ENCODE peak calls at places on chromosomes 5 and 9, in ten cellular contexts. One of them, this sample, is unnamed.

GRCh38 chr9:112487008-112487798 is 576 bp downstream of the KIAA1958 start:
- DNase-seq in SK-N-SH: peak
- DNase-seq in heart right ventricle: peak
- DNase-seq in AG04450: no peak
- DNase-seq in transverse colon: peak
- DNase-seq in iPS DF 6.9: no peak
- DNase-seq in keratinocyte: no peak
- DNase-seq in pancreas: peak
- DNase-seq in SJSA1: peak
- DNase-seq in cardiac muscle cell: peak
- DNase-seq in this sample: no peak

GRCh38 chr5:142547445-142548374 is 138.2 kb downstream of the FGF1 start:
- DNase-seq in SK-N-SH: no peak
- DNase-seq in heart right ventricle: no peak
- DNase-seq in AG04450: no peak
- DNase-seq in transverse colon: no peak
- DNase-seq in iPS DF 6.9: no peak
- DNase-seq in keratinocyte: no peak
- DNase-seq in pancreas: no peak
- DNase-seq in SJSA1: no peak
- DNase-seq in cardiac muscle cell: no peak
- DNase-seq in this sample: no peak

GRCh38 chr5:173204185-173204979 is 30.6 kb downstream of the NKX2-5 start:
- DNase-seq in SK-N-SH: no peak
- DNase-seq in heart right ventricle: no peak
- DNase-seq in AG04450: no peak
- DNase-seq in transverse colon: no peak
- DNase-seq in iPS DF 6.9: no peak
- DNase-seq in keratinocyte: no peak
- DNase-seq in pancreas: no peak
- DNase-seq in SJSA1: no peak
- DNase-seq in cardiac muscle cell: peak
- DNase-seq in this sample: no peak

GRCh38 chr9:111838439-111838838 is 43.7 kb upstream of the SHOC1 start:
- DNase-seq in SK-N-SH: no peak
- DNase-seq in heart right ventricle: no peak
- DNase-seq in AG04450: no peak
- DNase-seq in transverse colon: no peak
- DNase-seq in iPS DF 6.9: no peak
- DNase-seq in keratinocyte: no peak
- DNase-seq in pancreas: no peak
- DNase-seq in SJSA1: no peak
- DNase-seq in cardiac muscle cell: no peak
- DNase-seq in this sample: no peak

GRCh38 chr5:124252094-124252750 is 494.2 kb downstream of the ZNF608 start:
- DNase-seq in SK-N-SH: peak
- DNase-seq in heart right ventricle: no peak
- DNase-seq in AG04450: no peak
- DNase-seq in transverse colon: no peak
- DNase-seq in iPS DF 6.9: no peak
- DNase-seq in keratinocyte: no peak
- DNase-seq in pancreas: no peak
- DNase-seq in SJSA1: no peak
- DNase-seq in cardiac muscle cell: peak
- DNase-seq in this sample: no peak

GRCh38 chr9:20358201-20358600 is 264.1 kb downstream of the MLLT3 start:
- DNase-seq in SK-N-SH: no peak
- DNase-seq in heart right ventricle: no peak
- DNase-seq in AG04450: no peak
- DNase-seq in transverse colon: no peak
- DNase-seq in iPS DF 6.9: no peak
- DNase-seq in keratinocyte: peak
- DNase-seq in pancreas: no peak
- DNase-seq in SJSA1: no peak
- DNase-seq in cardiac muscle cell: peak
- DNase-seq in this sample: peak

GRCh38 chr5:7991125-7991821 is 122.3 kb downstream of the MTRR start:
- DNase-seq in SK-N-SH: peak
- DNase-seq in heart right ventricle: no peak
- DNase-seq in AG04450: no peak
- DNase-seq in transverse colon: no peak
- DNase-seq in iPS DF 6.9: peak
- DNase-seq in keratinocyte: no peak
- DNase-seq in pancreas: no peak
- DNase-seq in SJSA1: no peak
- DNase-seq in cardiac muscle cell: no peak
- DNase-seq in this sample: no peak

GRCh38 chr5:179494774-179495173 is 55.6 kb upstream of the RUFY1 start:
- DNase-seq in SK-N-SH: no peak
- DNase-seq in heart right ventricle: no peak
- DNase-seq in AG04450: no peak
- DNase-seq in transverse colon: no peak
- DNase-seq in iPS DF 6.9: no peak
- DNase-seq in keratinocyte: no peak
- DNase-seq in pancreas: no peak
- DNase-seq in SJSA1: no peak
- DNase-seq in cardiac muscle cell: no peak
- DNase-seq in this sample: no peak

GRCh38 chr5:7078901-7079300 is 317.0 kb upstream of the ADCY2 start:
- DNase-seq in SK-N-SH: peak
- DNase-seq in heart right ventricle: no peak
- DNase-seq in AG04450: no peak
- DNase-seq in transverse colon: no peak
- DNase-seq in iPS DF 6.9: peak
- DNase-seq in keratinocyte: no peak
- DNase-seq in pancreas: no peak
- DNase-seq in SJSA1: no peak
- DNase-seq in cardiac muscle cell: no peak
- DNase-seq in this sample: no peak

GRCh38 chr5:32600057-32600622 is 14.8 kb downstream of the SUB1 start:
- DNase-seq in SK-N-SH: no peak
- DNase-seq in heart right ventricle: peak
- DNase-seq in AG04450: peak
- DNase-seq in transverse colon: no peak
- DNase-seq in iPS DF 6.9: no peak
- DNase-seq in keratinocyte: no peak
- DNase-seq in pancreas: no peak
- DNase-seq in SJSA1: peak
- DNase-seq in cardiac muscle cell: peak
- DNase-seq in this sample: no peak

GRCh38 chr5:32597046-32597629 is 11.8 kb downstream of the SUB1 start:
- DNase-seq in SK-N-SH: no peak
- DNase-seq in heart right ventricle: no peak
- DNase-seq in AG04450: no peak
- DNase-seq in transverse colon: no peak
- DNase-seq in iPS DF 6.9: no peak
- DNase-seq in keratinocyte: no peak
- DNase-seq in pancreas: no peak
- DNase-seq in SJSA1: no peak
- DNase-seq in cardiac muscle cell: no peak
- DNase-seq in this sample: no peak

GRCh38 chr5:32598270-32598937 is 13.0 kb downstream of the SUB1 start:
- DNase-seq in SK-N-SH: no peak
- DNase-seq in heart right ventricle: no peak
- DNase-seq in AG04450: no peak
- DNase-seq in transverse colon: no peak
- DNase-seq in iPS DF 6.9: no peak
- DNase-seq in keratinocyte: no peak
- DNase-seq in pancreas: no peak
- DNase-seq in SJSA1: no peak
- DNase-seq in cardiac muscle cell: no peak
- DNase-seq in this sample: no peak

GRCh38 chr5:32601623-32602295 is 16.4 kb downstream of the SUB1 start:
- DNase-seq in SK-N-SH: no peak
- DNase-seq in heart right ventricle: no peak
- DNase-seq in AG04450: no peak
- DNase-seq in transverse colon: no peak
- DNase-seq in iPS DF 6.9: no peak
- DNase-seq in keratinocyte: no peak
- DNase-seq in pancreas: no peak
- DNase-seq in SJSA1: no peak
- DNase-seq in cardiac muscle cell: no peak
- DNase-seq in this sample: no peak

GRCh38 chr5:32598997-32599549 is 13.7 kb downstream of the SUB1 start:
- DNase-seq in SK-N-SH: no peak
- DNase-seq in heart right ventricle: no peak
- DNase-seq in AG04450: no peak
- DNase-seq in transverse colon: no peak
- DNase-seq in iPS DF 6.9: no peak
- DNase-seq in keratinocyte: no peak
- DNase-seq in pancreas: no peak
- DNase-seq in SJSA1: no peak
- DNase-seq in cardiac muscle cell: no peak
- DNase-seq in this sample: no peak
- H3K27ac ChIP-seq in SK-N-SH: peak
- H3K27ac ChIP-seq in heart right ventricle: peak
- H3K27ac ChIP-seq in AG04450: no peak
- H3K27ac ChIP-seq in transverse colon: peak
- H3K27ac ChIP-seq in iPS DF 6.9: no peak
- H3K27ac ChIP-seq in keratinocyte: no peak
- H3K27ac ChIP-seq in pancreas: no peak
- H3K27ac ChIP-seq in SJSA1: peak
- H3K27ac ChIP-seq in cardiac muscle cell: no peak
- H3K27ac ChIP-seq in this sample: no peak

DNA sequence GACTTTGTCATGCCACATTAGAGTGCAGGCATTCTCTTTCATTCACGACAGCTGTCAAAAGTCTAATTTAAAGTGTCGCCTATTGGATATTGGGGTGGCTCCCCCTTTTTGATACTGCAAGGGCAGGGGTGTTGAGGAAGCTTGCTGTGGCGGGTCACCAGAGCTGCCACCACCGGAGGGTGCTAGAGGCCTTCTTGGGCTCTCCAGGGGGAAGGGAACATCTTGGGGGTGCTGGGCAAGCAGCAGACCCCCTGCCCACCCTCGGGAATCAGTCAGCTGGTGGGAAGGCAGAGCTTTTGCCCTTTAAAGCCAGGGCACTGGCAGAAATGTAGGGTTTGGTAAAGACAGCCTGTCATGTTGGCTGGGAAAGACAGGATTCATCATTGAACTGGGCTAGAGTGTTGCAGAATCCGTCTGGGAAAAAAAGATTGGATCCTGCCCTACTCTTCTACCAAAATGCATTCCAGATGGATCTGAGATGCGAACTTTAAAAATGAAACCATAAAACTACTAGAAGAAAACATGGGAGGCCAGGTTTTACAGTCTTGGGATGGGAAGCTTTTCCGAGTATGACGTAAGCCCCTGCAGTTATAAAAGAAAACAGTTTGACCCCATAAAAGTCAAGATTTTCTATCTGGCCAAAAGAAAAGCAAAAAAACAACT is 22.3 kb downstream of the COL5A1 start:
- DNase-seq in SK-N-SH: no peak
- DNase-seq in heart right ventricle: no peak
- DNase-seq in AG04450: no peak
- DNase-seq in transverse colon: no peak
- DNase-seq in iPS DF 6.9: no peak
- DNase-seq in keratinocyte: no peak
- DNase-seq in pancreas: no peak
- DNase-seq in SJSA1: no peak
- DNase-seq in cardiac muscle cell: no peak
- DNase-seq in this sample: no peak
- H3K27ac ChIP-seq in SK-N-SH: peak
- H3K27ac ChIP-seq in heart right ventricle: no peak
- H3K27ac ChIP-seq in AG04450: peak
- H3K27ac ChIP-seq in transverse colon: peak
- H3K27ac ChIP-seq in iPS DF 6.9: no peak
- H3K27ac ChIP-seq in keratinocyte: no peak
- H3K27ac ChIP-seq in pancreas: no peak
- H3K27ac ChIP-seq in SJSA1: no peak
- H3K27ac ChIP-seq in cardiac muscle cell: peak
- H3K27ac ChIP-seq in this sample: no peak

DNA sequence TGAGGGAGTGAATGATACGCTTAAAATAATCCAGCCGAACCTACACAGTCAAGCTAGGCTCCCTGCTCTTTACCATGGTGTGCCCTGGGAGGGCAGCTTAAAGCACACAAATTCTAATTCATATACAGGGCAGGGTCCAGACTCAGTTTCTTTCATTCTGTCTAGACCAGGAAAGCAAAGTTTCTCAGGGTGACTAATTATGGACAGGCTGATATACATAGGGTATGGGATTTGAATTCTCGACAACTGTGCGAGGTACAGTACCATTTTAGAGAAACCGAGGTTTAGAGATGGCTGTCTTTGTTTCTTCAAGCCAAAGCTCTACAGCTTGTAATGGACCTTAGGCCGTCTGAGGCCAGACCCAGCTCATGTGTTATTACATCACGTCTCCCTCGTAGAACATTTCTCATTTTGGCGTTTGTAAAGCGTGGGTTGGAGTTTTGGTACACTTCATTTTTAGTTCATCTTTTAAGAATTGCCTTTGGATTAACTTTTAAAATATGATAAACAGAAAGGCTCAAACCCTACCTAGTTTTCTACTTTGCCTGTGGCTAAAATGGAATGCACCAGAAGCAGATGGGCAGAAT is 2.8 kb downstream of the PTGER4 start:
- DNase-seq in SK-N-SH: no peak
- DNase-seq in heart right ventricle: no peak
- DNase-seq in AG04450: no peak
- DNase-seq in transverse colon: no peak
- DNase-seq in iPS DF 6.9: no peak
- DNase-seq in keratinocyte: no peak
- DNase-seq in pancreas: no peak
- DNase-seq in SJSA1: no peak
- DNase-seq in cardiac muscle cell: no peak
- DNase-seq in this sample: no peak
- H3K27ac ChIP-seq in SK-N-SH: no peak
- H3K27ac ChIP-seq in heart right ventricle: peak
- H3K27ac ChIP-seq in AG04450: no peak
- H3K27ac ChIP-seq in transverse colon: peak
- H3K27ac ChIP-seq in iPS DF 6.9: no peak
- H3K27ac ChIP-seq in keratinocyte: peak
- H3K27ac ChIP-seq in pancreas: peak
- H3K27ac ChIP-seq in SJSA1: no peak
- H3K27ac ChIP-seq in cardiac muscle cell: no peak
- H3K27ac ChIP-seq in this sample: no peak

DNA sequence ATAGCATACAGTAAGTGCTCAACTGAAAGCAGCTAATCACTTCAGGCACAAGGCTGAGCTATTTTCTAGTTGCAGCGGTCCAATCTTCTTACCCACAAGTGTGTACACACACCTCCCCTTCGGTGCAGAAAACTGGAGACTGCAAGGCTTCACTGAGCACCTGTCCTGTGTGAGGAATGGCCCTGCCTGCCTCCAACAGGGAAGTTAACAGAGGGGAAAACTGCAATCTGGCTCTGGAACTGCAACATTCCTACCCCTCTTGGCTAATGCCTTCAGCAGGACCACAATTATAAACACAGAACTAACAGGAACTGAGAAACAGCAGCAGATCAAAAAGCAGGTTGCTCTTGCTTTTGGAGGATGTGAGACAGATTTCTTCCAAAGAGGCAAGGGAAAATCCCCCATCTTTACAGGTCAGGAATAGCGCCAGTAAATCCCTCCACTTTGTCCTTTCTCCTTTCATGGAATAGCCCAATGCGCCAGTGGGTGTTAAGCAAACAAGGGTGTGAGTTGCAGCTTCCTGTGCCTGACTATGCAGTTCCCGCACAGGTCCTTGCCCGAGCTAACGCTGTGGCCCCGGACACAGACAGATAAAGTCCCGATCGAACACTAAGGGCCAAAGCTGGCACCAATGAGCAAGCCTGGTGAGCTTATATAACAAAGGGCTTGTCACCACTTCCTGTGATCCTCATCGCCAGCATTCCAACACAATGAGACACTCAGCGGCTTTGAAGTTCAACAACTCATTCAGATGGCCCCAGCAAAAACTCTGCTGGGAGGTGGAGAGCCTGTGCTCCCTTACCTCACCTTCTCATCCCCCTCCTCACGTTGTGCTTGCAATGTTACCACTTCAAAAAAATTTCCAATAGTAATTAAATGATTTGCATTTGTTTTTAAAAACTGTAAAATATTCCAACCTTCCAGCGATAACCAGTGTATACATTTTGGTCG is 21.5 kb downstream of the SHB start:
- DNase-seq in SK-N-SH: no peak
- DNase-seq in heart right ventricle: peak
- DNase-seq in AG04450: peak
- DNase-seq in transverse colon: peak
- DNase-seq in iPS DF 6.9: peak
- DNase-seq in keratinocyte: peak
- DNase-seq in pancreas: peak
- DNase-seq in SJSA1: peak
- DNase-seq in cardiac muscle cell: peak
- DNase-seq in this sample: no peak
- H3K27ac ChIP-seq in SK-N-SH: peak
- H3K27ac ChIP-seq in heart right ventricle: peak
- H3K27ac ChIP-seq in AG04450: peak
- H3K27ac ChIP-seq in transverse colon: peak
- H3K27ac ChIP-seq in iPS DF 6.9: peak
- H3K27ac ChIP-seq in keratinocyte: peak
- H3K27ac ChIP-seq in pancreas: peak
- H3K27ac ChIP-seq in SJSA1: peak
- H3K27ac ChIP-seq in cardiac muscle cell: peak
- H3K27ac ChIP-seq in this sample: peak